ENCODE peak calls at places on chromosome X, in six cellular contexts. M is lower lobe of right lung, J is sigmoid colon, V is endothelial cell of umbilical vein, Y is fibroblast of lung, Q is IMR-90. E is an unnamed sample.
A peak's percentile ranks its signal among the peaks of the same experiment; 100 is the strongest.

GRCh38 chrX:110667706-110668105 is 127.9 kb downstream of the CHRDL1 start:
- DNase-seq in M (no peak), J (no peak), V (no peak), Y (peak; percentile 22), Q (no peak), E (no peak)

GRCh38 chrX:56248492-56248891 is 16.3 kb downstream of the KLF8 start:
- DNase-seq in M (peak; percentile 47), J (peak; percentile 69), V (peak; percentile 47), Y (peak; percentile 19), Q (peak; percentile 25), E (no peak)

GRCh38 chrX:11698747-11699146 is 33.0 kb upstream of the ARHGAP6 start:
- DNase-seq in M (no peak), J (no peak), V (no peak), Y (no peak), Q (no peak), E (no peak)

GRCh38 chrX:7214251-7214650 is 66.3 kb upstream of the PUDP start:
- DNase-seq in M (no peak), J (no peak), V (no peak), Y (no peak), Q (no peak), E (no peak)

GRCh38 chrX:125533352-125533751 is 213.7 kb downstream of the TEX13C start:
- DNase-seq in M (no peak), J (no peak), V (no peak), Y (no peak), Q (no peak), E (no peak)

GRCh38 chrX:68824152-68824433 is 4.7 kb upstream of the EFNB1 start:
- DNase-seq in M (no peak), J (no peak), V (no peak), Y (no peak), Q (no peak), E (no peak)

GRCh38 chrX:148499638-148500427 is 584 bp upstream of the AFF2 start:
- DNase-seq in M (peak; percentile 32), J (no peak), V (no peak), Y (no peak), Q (no peak), E (no peak)

GRCh38 chrX:41384041-41384705 is 50.2 kb downstream of the DDX3X start:
- DNase-seq in M (peak; percentile 88), J (peak; percentile 75), V (no peak), Y (peak; percentile 79), Q (peak; percentile 86), E (peak; percentile 65)

GRCh38 chrX:120302434-120302833 is 8.8 kb downstream of the TMEM255A start:
- DNase-seq in M (peak; percentile 66), J (no peak), V (no peak), Y (no peak), Q (no peak), E (no peak)

GRCh38 chrX:43218198-43218597 is 437.9 kb upstream of the MAOA start:
- DNase-seq in M (no peak), J (no peak), V (no peak), Y (no peak), Q (no peak), E (no peak)

GRCh38 chrX:63561425-63561824 is 210.3 kb upstream of the SPIN4 start:
- DNase-seq in M (no peak), J (no peak), V (peak; percentile 15), Y (peak; percentile 4), Q (no peak), E (no peak)

GRCh38 chrX:129905787-129906580 is at the start of gene UTP14A:
- DNase-seq in M (peak; percentile 91), J (peak; percentile 95), V (peak; percentile 88), Y (peak; percentile 93), Q (peak; percentile 90), E (peak; percentile 85)

GRCh38 chrX:130172127-130172834 is 519 bp downstream of the RAB33A start:
- DNase-seq in M (no peak), J (peak; percentile 54), V (no peak), Y (no peak), Q (no peak), E (no peak)

GRCh38 chrX:142186103-142186502 is 19.0 kb downstream of the MAGEC2 start:
- DNase-seq in M (no peak), J (no peak), V (no peak), Y (no peak), Q (no peak), E (no peak)

GRCh38 chrX:42732506-42732905 is 45.5 kb downstream of the PPP1R2C start:
- DNase-seq in M (no peak), J (no peak), V (no peak), Y (peak; percentile 72), Q (no peak), E (no peak)

GRCh38 chrX:139869796-139870195 is 63.1 kb downstream of the ATP11C start:
- DNase-seq in M (no peak), J (no peak), V (peak; percentile 46), Y (no peak), Q (no peak), E (no peak)

GRCh38 chrX:113399501-113400192 is 559.0 kb upstream of the AMOT start:
- DNase-seq in M (no peak), J (no peak), V (peak; percentile 49), Y (peak; percentile 69), Q (no peak), E (no peak)

GRCh38 chrX:148691456-148691855 is 191.0 kb downstream of the AFF2 start:
- DNase-seq in M (no peak), J (no peak), V (no peak), Y (peak; percentile 8), Q (no peak), E (no peak)

GRCh38 chrX:134631404-134632346 is 26.6 kb downstream of the PLAC1 start:
- DNase-seq in M (no peak), J (peak; percentile 81), V (no peak), Y (peak; percentile 36), Q (peak; percentile 76), E (no peak)

GRCh38 chrX:85107407-85107806 is 103.7 kb downstream of the APOOL start:
- DNase-seq in M (no peak), J (no peak), V (no peak), Y (no peak), Q (no peak), E (no peak)

GRCh38 chrX:115147220-115147619 is 42.0 kb upstream of the RBMXL3 start:
- DNase-seq in M (no peak), J (no peak), V (peak; percentile 21), Y (peak; percentile 8), Q (peak; percentile 40), E (no peak)

GRCh38 chrX:21741378-21741777 is 16.5 kb downstream of the SMPX start:
- DNase-seq in M (no peak), J (no peak), V (no peak), Y (no peak), Q (no peak), E (no peak)

GRCh38 chrX:154735695-154736393 is 15.0 kb downstream of the GAB3 start:
- DNase-seq in M (peak; percentile 58), J (peak; percentile 84), V (peak; percentile 78), Y (peak; percentile 93), Q (peak; percentile 93), E (no peak)
- H3K4me1 ChIP-seq in M (peaks cover 77% of the 10 kb centered on the region), J (no peaks in the 10 kb centered on the region), V (peaks cover 74% of the 10 kb centered on the region), Y (peaks cover 21% of the 10 kb centered on the region), Q (peaks cover 16% of the 10 kb centered on the region), E (peaks cover 52% of the 10 kb centered on the region)

DNA sequence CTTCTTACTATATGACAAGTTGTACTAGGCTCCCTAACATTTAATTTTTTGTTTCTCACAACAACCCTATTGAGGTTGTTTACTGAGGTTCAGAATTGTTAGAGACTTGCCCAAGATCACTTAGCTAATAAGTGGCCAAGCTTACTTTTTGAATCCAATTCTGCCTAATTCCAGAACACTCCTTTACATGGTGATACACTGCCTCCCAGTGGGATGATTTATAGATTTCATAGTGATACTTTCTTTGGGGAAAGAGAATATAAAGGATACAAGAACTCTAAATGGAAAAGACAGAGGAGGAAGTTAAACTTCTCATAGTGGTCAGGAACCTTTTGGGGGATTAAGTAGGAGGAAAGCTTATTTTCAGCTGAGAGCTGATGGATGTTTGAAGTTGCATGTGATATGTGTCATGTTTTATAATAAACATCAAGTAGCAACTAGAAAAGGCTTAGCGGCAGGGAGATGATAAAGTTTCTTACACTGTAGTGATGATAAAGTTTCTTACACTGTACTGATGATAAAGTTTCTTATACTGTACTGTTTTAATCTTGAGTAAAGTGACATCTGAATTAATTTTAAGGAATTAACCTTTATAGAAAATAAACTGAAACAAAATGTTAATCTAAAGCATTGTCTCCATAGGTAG is 15.3 kb downstream of the STAG2 start:
- DNase-seq in M (no peak), J (no peak), V (peak; percentile 57), Y (peak; percentile 30), Q (peak; percentile 47), E (peak; percentile 77)
- TF ChIP-seq CTCF in M (peak; percentile 21), J (no peak), V (no peak), Y (peak; percentile 13), Q (peak; percentile 44), E (peak; percentile 34)

DNA sequence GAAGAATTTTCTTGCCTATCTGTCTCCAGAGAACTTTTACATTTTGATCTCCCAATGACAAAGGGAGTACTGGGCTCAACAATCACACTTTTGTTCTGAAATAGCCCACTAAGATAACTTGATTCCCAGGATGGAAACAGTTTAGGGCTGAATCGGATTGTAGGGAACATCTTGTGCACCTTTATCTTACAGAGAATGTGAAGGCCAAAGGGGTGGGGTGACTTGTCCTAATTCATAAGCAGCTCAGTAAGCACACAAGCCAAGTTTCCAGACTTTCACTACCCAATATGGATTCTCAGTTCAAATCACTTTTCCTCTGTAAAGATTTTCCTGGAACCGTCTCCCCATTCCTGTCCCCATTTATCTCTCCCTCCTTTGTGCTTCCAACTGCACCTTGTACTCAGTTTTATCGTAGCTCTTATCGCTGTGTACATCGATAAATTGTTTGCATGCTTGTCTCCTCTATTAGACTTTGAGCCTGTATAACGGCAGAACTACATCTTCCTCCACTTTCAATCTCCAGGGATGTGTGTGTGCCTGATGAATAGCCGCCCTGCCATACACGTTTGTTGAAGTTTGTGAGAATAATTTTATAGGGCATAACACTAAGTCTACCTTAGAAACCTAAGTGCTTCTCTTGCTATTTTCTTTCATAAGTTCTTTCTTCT is 77.4 kb downstream of the MBNL3 start:
- DNase-seq in M (no peak), J (no peak), V (no peak), Y (no peak), Q (no peak), E (no peak)
- H3K4me1 ChIP-seq in M (no peaks in the 10 kb centered on the region), J (no peaks in the 10 kb centered on the region), V (no peaks in the 10 kb centered on the region), Y (no peaks in the 10 kb centered on the region), Q (no peaks in the 10 kb centered on the region), E (no peaks in the 10 kb centered on the region)

GRCh38 chrX:47361538-47362511 is 8.6 kb upstream of the ZNF157 start:
- DNase-seq in M (peak; percentile 75), J (peak; percentile 92), V (peak; percentile 93), Y (peak; percentile 98), Q (peak; percentile 95), E (peak; percentile 92)

GRCh38 chrX:47360423-47361179 is 9.8 kb upstream of the ZNF157 start:
- DNase-seq in M (no peak), J (no peak), V (no peak), Y (no peak), Q (no peak), E (no peak)

GRCh38 chrX:47370278-47370677 is at the start of gene ZNF157:
- DNase-seq in M (no peak), J (no peak), V (no peak), Y (no peak), Q (no peak), E (peak; percentile 48)

DNA sequence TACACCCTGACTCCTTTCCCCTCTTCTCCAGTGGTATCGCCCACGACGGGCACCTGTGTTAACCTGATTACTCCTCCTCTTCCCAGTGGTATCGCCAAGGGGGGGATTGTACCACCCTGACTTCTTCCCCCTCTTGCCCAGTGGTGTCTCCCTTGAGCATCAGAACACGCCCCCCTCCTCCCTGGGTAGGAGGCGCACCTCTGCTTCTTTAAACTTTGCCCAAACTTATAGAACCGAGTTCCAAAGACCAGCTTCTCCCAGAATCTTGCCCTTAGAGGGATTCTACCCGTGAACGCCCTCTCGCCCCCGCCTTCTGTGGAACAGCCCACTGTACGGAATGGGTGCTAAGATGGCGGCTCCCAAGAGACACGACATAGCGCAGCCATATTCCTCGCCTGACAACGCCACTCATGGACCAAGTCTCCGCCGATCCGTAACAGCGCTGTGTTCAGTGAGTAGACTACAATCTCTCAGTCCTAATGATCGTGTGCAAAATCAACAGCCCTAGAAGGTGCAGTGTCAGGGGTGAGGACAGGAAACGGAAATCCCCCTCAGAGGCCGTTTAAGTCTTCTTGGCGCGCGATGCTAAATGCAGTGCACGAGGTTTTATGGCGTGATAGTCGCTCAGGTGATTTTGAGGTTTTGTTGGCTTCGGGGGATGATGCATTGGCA is 4.2 kb upstream of the ZNF157 start:
- DNase-seq in M (peak; percentile 66), J (peak; percentile 78), V (peak; percentile 62), Y (peak; percentile 74), Q (peak; percentile 57), E (peak; percentile 82)
- TF ChIP-seq CTCF in M (no peak), J (no peak), V (no peak), Y (no peak), Q (no peak), E (no peak)